ENCODE peak calls at places on chromosome 11, in four cellular contexts. One of them, this sample, is unnamed.

GRCh38 chr11:124670732-124671131 is 2.8 kb downstream of the SIAE start:
- DNase-seq in HCT116: no peak
- DNase-seq in K562: peak
- DNase-seq in GM12878: no peak
- DNase-seq in this sample: no peak

GRCh38 chr11:76329084-76329648 is 51.8 kb downstream of the THAP12 start:
- DNase-seq in HCT116: peak
- DNase-seq in K562: no peak
- DNase-seq in GM12878: no peak
- DNase-seq in this sample: peak

GRCh38 chr11:75160328-75160757 is 9.4 kb downstream of the SLCO2B1 start:
- DNase-seq in HCT116: no peak
- DNase-seq in K562: no peak
- DNase-seq in GM12878: no peak
- DNase-seq in this sample: no peak

GRCh38 chr11:119572481-119573424 is 149.8 kb upstream of the THY1 start:
- DNase-seq in HCT116: peak
- DNase-seq in K562: no peak
- DNase-seq in GM12878: no peak
- DNase-seq in this sample: no peak

GRCh38 chr11:120068114-120068573 is 69.8 kb downstream of the TRIM29 start:
- DNase-seq in HCT116: no peak
- DNase-seq in K562: no peak
- DNase-seq in GM12878: no peak
- DNase-seq in this sample: no peak

GRCh38 chr11:71381781-71382505 is 66.2 kb downstream of the DHCR7 start:
- DNase-seq in HCT116: no peak
- DNase-seq in K562: no peak
- DNase-seq in GM12878: peak
- DNase-seq in this sample: no peak

GRCh38 chr11:128831781-128832497 is 35.2 kb downstream of the KCNJ1 start:
- DNase-seq in HCT116: no peak
- DNase-seq in K562: no peak
- DNase-seq in GM12878: peak
- DNase-seq in this sample: no peak

GRCh38 chr11:45071232-45071631 is 75.2 kb upstream of the PRDM11 start:
- DNase-seq in HCT116: no peak
- DNase-seq in K562: no peak
- DNase-seq in GM12878: no peak
- DNase-seq in this sample: no peak

GRCh38 chr11:118621071-118621815 is 13.8 kb downstream of the PHLDB1 start:
- DNase-seq in HCT116: peak
- DNase-seq in K562: peak
- DNase-seq in GM12878: no peak
- DNase-seq in this sample: peak

GRCh38 chr11:64856382-64857227 is 12.2 kb upstream of the CDC42BPG start:
- DNase-seq in HCT116: peak
- DNase-seq in K562: no peak
- DNase-seq in GM12878: no peak
- DNase-seq in this sample: no peak

GRCh38 chr11:102476812-102477211 is 24.2 kb upstream of the TMEM123 start:
- DNase-seq in HCT116: no peak
- DNase-seq in K562: peak
- DNase-seq in GM12878: no peak
- DNase-seq in this sample: no peak

GRCh38 chr11:133509924-133510697 is 22.2 kb downstream of the OPCML start:
- DNase-seq in HCT116: no peak
- DNase-seq in K562: no peak
- DNase-seq in GM12878: no peak
- DNase-seq in this sample: peak

GRCh38 chr11:26960265-26960664 is 33.6 kb upstream of the FIBIN start:
- DNase-seq in HCT116: no peak
- DNase-seq in K562: no peak
- DNase-seq in GM12878: no peak
- DNase-seq in this sample: no peak

GRCh38 chr11:27022659-27023251 is 17.9 kb upstream of the BBOX1 start:
- DNase-seq in HCT116: no peak
- DNase-seq in K562: no peak
- DNase-seq in GM12878: no peak
- DNase-seq in this sample: no peak

GRCh38 chr11:15835705-15836411 is 520.5 kb downstream of the SOX6 start:
- DNase-seq in HCT116: no peak
- DNase-seq in K562: no peak
- DNase-seq in GM12878: no peak
- DNase-seq in this sample: no peak

GRCh38 chr11:16356057-16356750 is at the start of gene SOX6:
- DNase-seq in HCT116: no peak
- DNase-seq in K562: peak
- DNase-seq in GM12878: no peak
- DNase-seq in this sample: no peak

GRCh38 chr11:70627219-70627618 is 228.9 kb downstream of the CTTN start:
- DNase-seq in HCT116: no peak
- DNase-seq in K562: no peak
- DNase-seq in GM12878: no peak
- DNase-seq in this sample: no peak

GRCh38 chr11:65672180-65672860 is 9.6 kb upstream of the RELA start:
- DNase-seq in HCT116: no peak
- DNase-seq in K562: no peak
- DNase-seq in GM12878: no peak
- DNase-seq in this sample: no peak

GRCh38 chr11:129703846-129704245 is 111.8 kb upstream of the TMEM45B start:
- DNase-seq in HCT116: no peak
- DNase-seq in K562: no peak
- DNase-seq in GM12878: no peak
- DNase-seq in this sample: no peak

GRCh38 chr11:81987829-81988472 is 745.7 kb downstream of the FAM181B start:
- DNase-seq in HCT116: no peak
- DNase-seq in K562: no peak
- DNase-seq in GM12878: peak
- DNase-seq in this sample: no peak

GRCh38 chr11:69630009-69630870 is 10.7 kb upstream of the CCND1 start:
- DNase-seq in HCT116: no peak
- DNase-seq in K562: peak
- DNase-seq in GM12878: no peak
- DNase-seq in this sample: no peak

DNA sequence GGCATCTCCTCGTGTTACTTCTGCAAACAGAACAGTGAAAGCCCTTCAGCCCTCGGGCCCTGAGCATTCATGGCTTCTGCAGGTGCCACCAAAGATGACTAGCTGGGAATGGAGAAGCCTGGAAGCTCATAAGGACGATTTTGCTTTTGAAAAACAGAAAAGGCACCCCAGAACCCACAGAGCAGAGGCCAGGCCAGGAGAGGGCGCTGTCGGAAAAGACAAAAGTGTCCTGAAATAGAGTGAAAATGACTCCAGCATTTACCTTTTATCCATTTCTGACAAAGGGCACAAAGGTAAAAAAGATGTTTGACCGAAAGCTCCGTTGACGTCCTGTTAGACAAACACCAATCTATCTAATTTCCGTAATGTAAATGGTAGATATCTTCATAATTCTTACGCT is 37.6 kb downstream of the ZNF195 start:
- DNase-seq in HCT116: peak
- DNase-seq in K562: peak
- DNase-seq in GM12878: no peak
- DNase-seq in this sample: peak
- TF ChIP-seq EGR1 in HCT116: no peak
- TF ChIP-seq EGR1 in K562: no peak
- TF ChIP-seq EGR1 in GM12878: no peak
- TF ChIP-seq EGR1 in this sample: no peak

GRCh38 chr11:7573558-7574296 is 59.9 kb downstream of the PPFIBP2 start:
- DNase-seq in HCT116: no peak
- DNase-seq in K562: no peak
- DNase-seq in GM12878: no peak
- DNase-seq in this sample: no peak
- TF ChIP-seq EGR1 in HCT116: no peak
- TF ChIP-seq EGR1 in K562: no peak
- TF ChIP-seq EGR1 in GM12878: no peak
- TF ChIP-seq EGR1 in this sample: no peak

DNA sequence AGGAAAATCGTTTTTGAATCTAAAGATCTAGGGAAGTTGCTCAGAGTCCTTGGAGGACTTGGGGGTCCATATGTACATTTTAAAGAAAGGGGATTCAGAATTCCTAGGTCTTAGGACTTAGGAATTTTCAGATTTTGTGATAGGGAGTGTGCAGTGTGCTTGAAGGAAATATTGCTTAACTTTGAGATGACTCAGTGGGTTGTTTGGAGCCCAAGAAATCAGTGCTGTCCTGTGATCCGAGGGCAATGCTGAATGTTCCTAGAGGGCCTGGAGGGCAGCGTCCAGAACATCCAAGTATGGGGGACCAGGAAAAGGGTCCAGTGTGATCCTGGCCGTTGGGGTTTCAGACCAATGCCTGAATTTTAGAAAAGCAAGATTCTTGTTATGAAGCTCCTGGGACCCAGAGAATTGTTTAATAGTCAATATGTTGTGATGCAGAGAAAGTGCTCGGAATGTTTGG is 3.1 kb upstream of the IGF2 start:
- DNase-seq in HCT116: no peak
- DNase-seq in K562: no peak
- DNase-seq in GM12878: no peak
- DNase-seq in this sample: no peak
- TF ChIP-seq EGR1 in HCT116: no peak
- TF ChIP-seq EGR1 in K562: no peak
- TF ChIP-seq EGR1 in GM12878: no peak
- TF ChIP-seq EGR1 in this sample: no peak

GRCh38 chr11:38667359-38667758 is 2069.3 kb upstream of the RAG2 start:
- DNase-seq in HCT116: no peak
- DNase-seq in K562: no peak
- DNase-seq in GM12878: no peak
- DNase-seq in this sample: no peak
- TF ChIP-seq EGR1 in HCT116: no peak
- TF ChIP-seq EGR1 in K562: no peak
- TF ChIP-seq EGR1 in GM12878: no peak
- TF ChIP-seq EGR1 in this sample: no peak

This sample was measured in H1.